ENCODE peak calls at places on chromosomes 12 and 14, in four cellular contexts. K, O, I and M are unnamed samples.

GRCh38 chr14:90060312-90060964 is 1.4 kb upstream of the KCNK13 start:
- DNase-seq in O (peak), K (peak), I (no peak), M (peak)

GRCh38 chr12:79452906-79453305 is 237.9 kb downstream of the PAWR start:
- DNase-seq in K (no peak), I (no peak), O (no peak), M (no peak)

GRCh38 chr14:37599527-37600368 is 4.3 kb downstream of the TTC6 start:
- DNase-seq in I (no peak), K (peak), O (no peak), M (no peak)

GRCh38 chr12:43131304-43131703 is 420.7 kb downstream of the ADAMTS20 start:
- DNase-seq in K (no peak), O (no peak), I (no peak), M (no peak)

GRCh38 chr12:14454098-14454907 is 88.8 kb downstream of the ATF7IP start:
- DNase-seq in K (no peak), I (peak), O (no peak), M (peak)

GRCh38 chr12:67239061-67239460 is 30.1 kb upstream of the CAND1 start:
- DNase-seq in O (no peak), K (no peak), I (no peak), M (no peak)

GRCh38 chr14:22836301-22837058 is at the start of gene MMP14:
- DNase-seq in I (no peak), O (peak), K (peak), M (no peak)

GRCh38 chr12:20443792-20444191 is 75.5 kb downstream of the PDE3A start:
- DNase-seq in K (no peak), I (no peak), O (no peak), M (no peak)

GRCh38 chr12:93762059-93762719 is 85.0 kb downstream of the CRADD start:
- DNase-seq in I (no peak), O (no peak), K (no peak), M (no peak)

DNA sequence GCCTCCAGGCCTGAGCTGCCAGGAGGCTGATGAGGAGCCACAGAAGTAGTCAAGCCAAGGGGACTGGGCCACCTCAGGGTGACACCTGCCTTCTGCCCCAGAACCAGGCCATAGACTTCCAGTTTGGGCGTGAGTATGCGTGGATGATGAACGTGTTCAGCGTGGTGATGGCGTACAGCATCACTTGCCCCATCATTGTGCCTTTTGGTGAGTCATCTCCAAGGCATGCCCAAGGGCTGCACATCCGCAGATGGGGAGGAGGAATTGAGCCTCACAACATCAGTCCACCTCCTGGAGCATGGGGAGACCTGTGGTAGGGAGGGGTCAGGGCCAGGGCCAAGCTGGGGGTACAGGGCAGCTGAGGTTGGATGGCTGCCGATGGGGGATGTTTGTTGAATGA is 22.3 kb downstream of the NGB start:
- DNase-seq in K (no peak), I (no peak), O (no peak), M (no peak)
- TF ChIP-seq POLR2AphosphoS5 in K (no peak), I (no peak), O (no peak), M (no peak)

GRCh38 chr12:88141774-88142609 is at the start of the genes CEP290 and TMTC3:
- DNase-seq in K (peak), I (peak), O (peak), M (peak)
- TF ChIP-seq POLR2A in K (no peak), I (peak), O (peak), M (peak)

GRCh38 chr14:30482270-30482669 is 76.7 kb upstream of the G2E3 start:
- DNase-seq in K (no peak), I (no peak), O (no peak), M (no peak)
- TF ChIP-seq POLR2AphosphoS5 in K (no peak), I (no peak), O (no peak), M (no peak)

DNA sequence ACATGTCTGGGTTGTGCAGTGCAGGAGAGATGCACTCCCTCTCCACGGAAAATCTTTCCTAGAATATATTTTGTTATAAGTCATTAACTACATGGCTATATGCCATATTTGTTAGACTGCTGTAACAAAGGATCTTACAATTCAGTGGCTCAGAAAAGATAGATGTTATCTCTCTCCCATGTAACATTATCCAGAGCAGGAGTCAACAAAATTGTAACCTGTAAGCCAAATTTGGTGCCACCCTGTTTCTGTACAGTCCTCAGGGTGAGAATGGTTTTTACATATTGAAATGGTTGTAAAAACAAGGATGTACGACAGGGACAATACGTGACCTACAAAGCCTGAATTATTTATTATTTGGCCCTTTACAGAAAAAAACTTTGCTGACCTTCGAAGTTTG is 155.5 kb downstream of the KIF21A start:
- DNase-seq in I (no peak), K (no peak), O (no peak), M (no peak)
- TF ChIP-seq POLR2A in I (no peak), K (no peak), O (no peak), M (no peak)